ENCODE peak calls at places on chromosomes 5 and 9, in seven cellular contexts. R is cardiac fibroblast, U is T47D, S is dorsolateral prefrontal cortex, B is DMS153, A is A549, Z is HTR-8/SVneo. V is an unnamed sample.

GRCh38 chr9:84959339-84959738 is 289.8 kb downstream of the NTRK2 start:
- DNase-seq in R (no peak), U (no peak), S (no peak), B (no peak), A (no peak), Z (no peak), V (no peak)

GRCh38 chr9:5610491-5610890 is 18.4 kb upstream of the RIC1 start:
- DNase-seq in R (no peak), U (no peak), S (no peak), B (no peak), A (no peak), Z (no peak), V (no peak)

GRCh38 chr5:16844952-16845351 is 91.1 kb downstream of the MYO10 start:
- DNase-seq in R (no peak), U (no peak), S (no peak), B (no peak), A (no peak), Z (no peak), V (no peak)

GRCh38 chr5:150058480-150059126 is 27.8 kb downstream of the CSF1R start:
- DNase-seq in R (peak; percentile 55), U (no peak), S (no peak), B (no peak), A (no peak), Z (peak; percentile 77), V (no peak)

GRCh38 chr5:144189800-144190429 is 19.2 kb downstream of the KCTD16 start:
- DNase-seq in R (peak; percentile 73), U (no peak), S (no peak), B (no peak), A (peak; percentile 91), Z (no peak), V (no peak)

GRCh38 chr9:129182625-129183494 is 4.8 kb upstream of the IER5L start:
- DNase-seq in R (peak; percentile 44), U (no peak), S (no peak), B (no peak), A (peak; percentile 71), Z (no peak), V (peak; percentile 40)

GRCh38 chr5:100826133-100826532 is 76.9 kb downstream of the ST8SIA4 start:
- DNase-seq in R (no peak), U (no peak), S (no peak), B (no peak), A (no peak), Z (no peak), V (no peak)

GRCh38 chr9:83280259-83280658 is 217.3 kb upstream of the RASEF start:
- DNase-seq in R (no peak), U (no peak), S (peak; percentile 11), B (no peak), A (peak; percentile 10), Z (no peak), V (no peak)

GRCh38 chr5:127290019-127290945 is at the start of gene MEGF10:
- DNase-seq in R (peak; percentile 48), U (peak; percentile 60), S (peak; percentile 74), B (no peak), A (no peak), Z (peak; percentile 73), V (no peak)

GRCh38 chr5:132301341-132302274 is 7.4 kb downstream of the SLC22A4 start:
- DNase-seq in R (no peak), U (no peak), S (no peak), B (no peak), A (peak; percentile 43), Z (no peak), V (no peak)

GRCh38 chr5:34563951-34564705 is 92.0 kb upstream of the RAI14 start:
- DNase-seq in R (peak; percentile 80), U (no peak), S (no peak), B (no peak), A (no peak), Z (no peak), V (no peak)

GRCh38 chr5:72380491-72381274 is 60.5 kb downstream of the PTCD2 start:
- DNase-seq in R (no peak), U (no peak), S (no peak), B (no peak), A (no peak), Z (no peak), V (no peak)

GRCh38 chr5:115033861-115034260 is 135.8 kb downstream of the TRIM36 start:
- DNase-seq in R (no peak), U (peak; percentile 10), S (peak; percentile 17), B (no peak), A (peak; percentile 27), Z (no peak), V (no peak)

V was measured in Caco-2.